ENCODE peak calls at places on chromosomes 12 and 14, in eight cellular contexts. Y, V, K, A, J, D, S and R are unnamed samples.

GRCh38 chr14:100283984-100284881 is 22.0 kb downstream of the SLC25A29 start:
- DNase-seq in S (no peak), Y (no peak), D (no peak), V (no peak), A (no peak), K (no peak), J (no peak), R (no peak)

GRCh38 chr14:21385170-21385904 is 1.5 kb upstream of the SUPT16H start:
- DNase-seq in S (no peak), A (no peak), K (no peak), V (no peak), Y (no peak), J (no peak), D (no peak), R (no peak)

GRCh38 chr12:51873251-51873994 is 14.5 kb upstream of the ANKRD33 start:
- DNase-seq in S (no peak), V (no peak), A (no peak), K (no peak), D (no peak), Y (no peak), J (no peak), R (no peak)

GRCh38 chr14:69712637-69713088 is 54.3 kb upstream of the SRSF5 start:
- DNase-seq in A (no peak), K (peak), S (peak), D (no peak), J (peak), Y (no peak), V (no peak), R (peak)

GRCh38 chr12:14567311-14568195 is at the start of gene PLBD1:
- DNase-seq in Y (no peak), D (no peak), A (peak), V (no peak), S (no peak), K (no peak), J (no peak), R (peak)

GRCh38 chr12:123264642-123265041 is 7.0 kb downstream of the CDK2AP1 start:
- DNase-seq in K (no peak), J (peak), D (no peak), S (no peak), V (no peak), A (no peak), Y (no peak), R (peak)

GRCh38 chr14:24212924-24213865 is at the start of gene CHMP4A:
- DNase-seq in A (peak), V (peak), K (peak), J (peak), Y (peak), D (peak), S (peak), R (peak)

GRCh38 chr12:75305412-75306332 is 24.5 kb downstream of the CAPS2 start:
- DNase-seq in A (no peak), V (no peak), D (no peak), J (no peak), S (no peak), Y (no peak), K (no peak), R (no peak)

GRCh38 chr12:2891240-2892053 is 756 bp downstream of the TULP3 start:
- DNase-seq in J (peak), D (no peak), A (peak), V (no peak), Y (no peak), K (peak), S (peak), R (peak)

GRCh38 chr12:57069522-57069921 is 9.1 kb downstream of the NEMP1 start:
- DNase-seq in J (peak), A (peak), K (peak), V (peak), D (no peak), Y (peak), S (peak), R (peak)

GRCh38 chr12:93127582-93128331 is 198.7 kb upstream of the EEA1 start:
- DNase-seq in D (no peak), J (peak), K (peak), A (no peak), V (peak), S (peak), Y (no peak), R (no peak)

GRCh38 chr14:100824156-100824555 is 1.8 kb upstream of the MEG3 start:
- DNase-seq in K (no peak), V (no peak), J (peak), Y (no peak), D (no peak), S (no peak), A (no peak), R (peak)